ENCODE peak calls at places on chromosomes 13 and 19, in eight cellular contexts. One of them, this sample, is unnamed.

GRCh38 chr13:90868321-90868920 is 479.1 kb upstream of the MIR17HG start:
- DNase-seq in fibroblast of lung: peak; percentile 55
- DNase-seq in mesenchymal stem cell: peak; percentile 51
- DNase-seq in endodermal cell: no peak
- DNase-seq in SK-N-SH: no peak
- DNase-seq in IMR-90: peak; percentile 11
- DNase-seq in GM23248: peak; percentile 47
- DNase-seq in keratinocyte: no peak
- DNase-seq in this sample: peak; percentile 31

GRCh38 chr13:45847554-45848224 is 3.9 kb downstream of the SIAH3 start:
- DNase-seq in fibroblast of lung: no peak
- DNase-seq in GM23248: no peak
- DNase-seq in IMR-90: no peak
- DNase-seq in SK-N-SH: no peak
- DNase-seq in mesenchymal stem cell: peak; percentile 60
- DNase-seq in endodermal cell: peak; percentile 63
- DNase-seq in keratinocyte: no peak
- DNase-seq in this sample: no peak

GRCh38 chr19:10800488-10800887 is 35.5 kb downstream of the TMED1 start:
- DNase-seq in fibroblast of lung: no peak
- DNase-seq in endodermal cell: no peak
- DNase-seq in GM23248: no peak
- DNase-seq in IMR-90: peak; percentile 16
- DNase-seq in keratinocyte: no peak
- DNase-seq in mesenchymal stem cell: no peak
- DNase-seq in SK-N-SH: no peak
- DNase-seq in this sample: no peak

GRCh38 chr13:106967391-106967790 is 399.5 kb upstream of the ARGLU1 start:
- DNase-seq in endodermal cell: no peak
- DNase-seq in SK-N-SH: no peak
- DNase-seq in IMR-90: no peak
- DNase-seq in GM23248: no peak
- DNase-seq in keratinocyte: no peak
- DNase-seq in mesenchymal stem cell: no peak
- DNase-seq in fibroblast of lung: no peak
- DNase-seq in this sample: no peak

GRCh38 chr19:41701401-41702075 is 6.9 kb upstream of the CEACAM5 start:
- DNase-seq in mesenchymal stem cell: no peak
- DNase-seq in IMR-90: no peak
- DNase-seq in endodermal cell: peak; percentile 82
- DNase-seq in SK-N-SH: no peak
- DNase-seq in GM23248: peak; percentile 5
- DNase-seq in keratinocyte: no peak
- DNase-seq in fibroblast of lung: no peak
- DNase-seq in this sample: no peak

GRCh38 chr13:110229905-110230563 is 76.9 kb downstream of the COL4A1 start:
- DNase-seq in GM23248: no peak
- DNase-seq in fibroblast of lung: no peak
- DNase-seq in SK-N-SH: no peak
- DNase-seq in IMR-90: no peak
- DNase-seq in keratinocyte: no peak
- DNase-seq in endodermal cell: no peak
- DNase-seq in mesenchymal stem cell: no peak
- DNase-seq in this sample: no peak

GRCh38 chr13:44471686-44472085 is 98.1 kb downstream of the SERP2 start:
- DNase-seq in mesenchymal stem cell: peak; percentile 64
- DNase-seq in fibroblast of lung: peak; percentile 28
- DNase-seq in IMR-90: peak; percentile 58
- DNase-seq in SK-N-SH: no peak
- DNase-seq in GM23248: peak; percentile 59
- DNase-seq in endodermal cell: no peak
- DNase-seq in keratinocyte: no peak
- DNase-seq in this sample: no peak

GRCh38 chr13:43572601-43573360 is 214.0 kb downstream of the ENOX1 start:
- DNase-seq in endodermal cell: no peak
- DNase-seq in fibroblast of lung: no peak
- DNase-seq in mesenchymal stem cell: peak; percentile 58
- DNase-seq in keratinocyte: peak; percentile 45
- DNase-seq in SK-N-SH: no peak
- DNase-seq in IMR-90: peak; percentile 25
- DNase-seq in GM23248: peak; percentile 91
- DNase-seq in this sample: peak; percentile 29

GRCh38 chr13:22801402-22802003 is 379.3 kb upstream of the SGCG start:
- DNase-seq in IMR-90: peak; percentile 5
- DNase-seq in mesenchymal stem cell: peak; percentile 1
- DNase-seq in keratinocyte: no peak
- DNase-seq in endodermal cell: no peak
- DNase-seq in GM23248: peak; percentile 34
- DNase-seq in SK-N-SH: no peak
- DNase-seq in fibroblast of lung: peak; percentile 53
- DNase-seq in this sample: peak; percentile 38

GRCh38 chr19:7098701-7099596 is 29.4 kb downstream of the ZNF557 start:
- DNase-seq in keratinocyte: peak; percentile 25
- DNase-seq in SK-N-SH: peak; percentile 92
- DNase-seq in GM23248: peak; percentile 97
- DNase-seq in fibroblast of lung: peak; percentile 91
- DNase-seq in endodermal cell: peak; percentile 98
- DNase-seq in IMR-90: peak; percentile 87
- DNase-seq in mesenchymal stem cell: peak; percentile 93
- DNase-seq in this sample: peak; percentile 96

GRCh38 chr19:7101498-7102253 is 32.2 kb downstream of the ZNF557 start:
- DNase-seq in fibroblast of lung: no peak
- DNase-seq in SK-N-SH: no peak
- DNase-seq in IMR-90: no peak
- DNase-seq in mesenchymal stem cell: no peak
- DNase-seq in GM23248: no peak
- DNase-seq in endodermal cell: no peak
- DNase-seq in keratinocyte: no peak
- DNase-seq in this sample: no peak

GRCh38 chr19:7099597-7099921 is 30.1 kb downstream of the ZNF557 start:
- DNase-seq in SK-N-SH: no peak
- DNase-seq in fibroblast of lung: no peak
- DNase-seq in mesenchymal stem cell: no peak
- DNase-seq in GM23248: no peak
- DNase-seq in keratinocyte: no peak
- DNase-seq in endodermal cell: no peak
- DNase-seq in IMR-90: no peak
- DNase-seq in this sample: no peak

DNA sequence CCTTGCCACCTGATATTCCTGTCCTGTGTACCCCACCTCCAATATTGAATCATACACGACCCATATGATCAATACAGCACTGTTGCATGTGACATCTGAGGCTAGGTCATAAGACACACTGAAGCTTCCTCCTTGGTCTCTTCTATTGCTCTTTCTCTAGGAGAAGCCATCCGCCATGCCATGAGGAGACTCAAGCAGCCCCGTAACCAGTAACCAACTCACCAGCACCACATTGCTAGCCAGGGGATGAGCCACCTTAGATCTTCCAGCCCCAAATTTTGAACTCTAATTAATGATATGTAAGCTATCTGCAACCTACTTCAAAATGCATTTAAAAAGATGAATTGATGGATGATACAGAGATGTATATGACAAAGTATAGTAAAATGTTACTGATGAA is 28.6 kb downstream of the ZNF557 start:
- DNase-seq in endodermal cell: no peak
- DNase-seq in fibroblast of lung: no peak
- DNase-seq in GM23248: no peak
- DNase-seq in keratinocyte: no peak
- DNase-seq in SK-N-SH: no peak
- DNase-seq in mesenchymal stem cell: no peak
- DNase-seq in IMR-90: no peak
- DNase-seq in this sample: no peak
- H3K9ac ChIP-seq in endodermal cell: no peak overlapping the region
- H3K9ac ChIP-seq in fibroblast of lung: no peak overlapping the region
- H3K9ac ChIP-seq in GM23248: peak overlapping the region; percentile 82
- H3K9ac ChIP-seq in keratinocyte: peak overlapping the region; percentile 91
- H3K9ac ChIP-seq in SK-N-SH: peak overlapping the region; percentile 80
- H3K9ac ChIP-seq in mesenchymal stem cell: peak overlapping the region; percentile 93
- H3K9ac ChIP-seq in IMR-90: no peak overlapping the region
- H3K9ac ChIP-seq in this sample: peak overlapping the region; percentile 78

DNA sequence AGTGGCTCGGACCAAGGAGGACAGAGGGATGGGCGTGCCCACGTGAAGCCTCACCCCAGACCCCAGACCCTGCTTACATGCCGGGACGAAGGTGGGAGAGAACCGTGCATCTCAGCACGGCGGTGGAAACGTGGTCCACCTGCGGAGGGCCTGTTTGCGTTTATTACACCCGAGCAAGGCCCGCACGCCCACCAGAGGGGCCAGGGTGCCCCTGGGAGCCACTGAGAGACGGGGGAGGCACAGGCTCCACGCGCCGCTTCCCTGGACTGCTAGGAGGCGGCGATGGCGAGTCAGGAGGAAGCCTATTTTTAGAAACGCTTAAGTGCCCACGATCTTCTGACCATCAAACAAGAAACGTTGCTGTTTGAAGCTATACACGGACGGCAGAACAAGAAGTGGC is 80.7 kb downstream of the ATP11A start:
- DNase-seq in SK-N-SH: no peak
- DNase-seq in IMR-90: no peak
- DNase-seq in fibroblast of lung: no peak
- DNase-seq in GM23248: no peak
- DNase-seq in mesenchymal stem cell: no peak
- DNase-seq in endodermal cell: no peak
- DNase-seq in keratinocyte: no peak
- DNase-seq in this sample: no peak
- H3K9ac ChIP-seq in SK-N-SH: no peak overlapping the region
- H3K9ac ChIP-seq in IMR-90: no peak overlapping the region
- H3K9ac ChIP-seq in fibroblast of lung: no peak overlapping the region
- H3K9ac ChIP-seq in GM23248: no peak overlapping the region
- H3K9ac ChIP-seq in mesenchymal stem cell: no peak overlapping the region
- H3K9ac ChIP-seq in endodermal cell: no peak overlapping the region
- H3K9ac ChIP-seq in keratinocyte: no peak overlapping the region
- H3K9ac ChIP-seq in this sample: no peak overlapping the region

DNA sequence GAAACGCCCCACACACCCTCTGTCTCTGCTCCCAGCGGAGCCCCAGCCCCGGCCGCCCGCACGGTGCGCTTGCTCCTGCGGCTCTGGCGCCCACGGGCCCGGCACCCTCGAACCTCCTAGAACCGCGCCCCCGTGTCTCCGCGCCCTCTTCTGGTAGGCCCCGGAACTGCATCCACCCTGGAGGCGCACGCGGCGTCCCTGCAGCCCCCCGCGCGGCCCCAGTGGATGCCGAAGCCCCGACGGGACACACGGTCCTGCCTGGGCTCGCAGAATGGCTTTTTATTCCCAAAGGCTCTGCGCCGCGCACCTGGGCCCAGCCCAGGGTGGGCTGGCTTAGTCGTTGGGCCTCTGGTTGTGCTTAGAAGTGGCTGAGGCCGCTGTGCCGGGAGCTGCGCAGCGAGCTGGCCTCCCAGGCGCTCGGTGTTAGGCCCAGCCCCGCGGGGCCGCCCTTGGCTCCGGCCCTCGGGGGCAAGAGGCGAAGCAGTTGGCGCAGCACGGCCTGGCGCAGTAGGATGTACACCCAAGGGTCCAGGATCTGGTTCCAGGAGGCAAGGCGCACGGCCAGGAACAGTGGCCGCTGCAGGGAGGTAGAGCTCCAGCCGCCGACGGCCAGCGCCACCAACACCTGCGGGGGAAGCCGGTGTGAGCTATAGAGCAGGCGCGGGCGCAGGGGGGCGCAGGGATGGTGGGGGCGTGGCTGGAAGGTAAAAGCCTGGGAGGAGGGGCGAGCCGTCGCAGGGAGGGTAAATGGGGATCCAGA is 2.8 kb downstream of the PTGER1 start:
- DNase-seq in fibroblast of lung: peak; percentile 33
- DNase-seq in SK-N-SH: peak; percentile 96
- DNase-seq in mesenchymal stem cell: peak; percentile 66
- DNase-seq in endodermal cell: peak; percentile 95
- DNase-seq in keratinocyte: no peak
- DNase-seq in IMR-90: peak; percentile 18
- DNase-seq in GM23248: peak; percentile 78
- DNase-seq in this sample: peak; percentile 88
- H3K9ac ChIP-seq in fibroblast of lung: no peak overlapping the region
- H3K9ac ChIP-seq in SK-N-SH: no peak overlapping the region
- H3K9ac ChIP-seq in mesenchymal stem cell: no peak overlapping the region
- H3K9ac ChIP-seq in endodermal cell: no peak overlapping the region
- H3K9ac ChIP-seq in keratinocyte: no peak overlapping the region
- H3K9ac ChIP-seq in IMR-90: no peak overlapping the region
- H3K9ac ChIP-seq in GM23248: no peak overlapping the region
- H3K9ac ChIP-seq in this sample: no peak overlapping the region

DNA sequence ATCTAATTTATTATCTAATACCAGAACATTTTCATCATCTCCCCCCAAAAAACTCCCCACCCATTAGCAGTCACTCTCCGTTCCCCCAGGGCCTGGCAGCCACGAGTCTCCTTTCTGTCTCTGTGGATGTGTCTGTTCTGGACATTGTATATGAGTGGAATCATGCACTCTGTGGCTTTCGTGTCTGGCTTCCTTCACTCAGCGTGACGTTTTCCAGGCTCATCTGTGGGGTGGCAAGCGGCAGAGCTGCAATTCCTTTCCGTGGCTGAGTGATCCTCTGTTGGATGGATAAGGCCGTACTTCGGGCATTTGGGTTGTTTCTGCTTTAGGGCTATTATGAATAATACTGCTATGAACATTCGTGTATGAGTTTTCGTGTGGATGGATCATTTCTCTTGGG is 3.1 kb downstream of the AP2S1 start:
- DNase-seq in GM23248: no peak
- DNase-seq in SK-N-SH: no peak
- DNase-seq in endodermal cell: no peak
- DNase-seq in IMR-90: no peak
- DNase-seq in keratinocyte: no peak
- DNase-seq in fibroblast of lung: no peak
- DNase-seq in mesenchymal stem cell: peak; percentile 91
- DNase-seq in this sample: no peak
- H3K9ac ChIP-seq in GM23248: no peak overlapping the region
- H3K9ac ChIP-seq in SK-N-SH: no peak overlapping the region
- H3K9ac ChIP-seq in endodermal cell: no peak overlapping the region
- H3K9ac ChIP-seq in IMR-90: no peak overlapping the region
- H3K9ac ChIP-seq in keratinocyte: no peak overlapping the region
- H3K9ac ChIP-seq in fibroblast of lung: no peak overlapping the region
- H3K9ac ChIP-seq in mesenchymal stem cell: no peak overlapping the region
- H3K9ac ChIP-seq in this sample: no peak overlapping the region

DNA sequence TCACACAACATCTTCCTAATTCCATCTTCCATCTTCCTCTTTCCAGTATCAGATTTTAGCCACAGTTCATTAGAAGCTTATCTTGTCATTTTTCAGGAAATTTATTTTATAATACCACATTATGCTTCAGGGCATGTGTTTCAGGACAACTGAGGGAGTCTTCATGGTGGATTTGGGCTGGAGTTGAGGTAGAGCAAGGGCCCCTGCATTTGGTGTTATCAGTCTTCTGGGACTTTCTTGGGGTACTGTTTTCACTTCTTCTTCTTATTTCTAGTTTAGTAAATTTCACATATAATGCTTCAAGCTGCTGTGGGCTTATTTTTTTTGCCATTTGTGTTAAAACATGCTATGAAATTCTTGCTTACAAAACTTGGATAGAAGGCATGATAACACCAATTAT is 188.7 kb downstream of the LHFPL6 start:
- DNase-seq in endodermal cell: no peak
- DNase-seq in IMR-90: no peak
- DNase-seq in SK-N-SH: no peak
- DNase-seq in keratinocyte: no peak
- DNase-seq in fibroblast of lung: no peak
- DNase-seq in mesenchymal stem cell: no peak
- DNase-seq in GM23248: no peak
- DNase-seq in this sample: no peak
- H3K9ac ChIP-seq in endodermal cell: no peak overlapping the region
- H3K9ac ChIP-seq in IMR-90: no peak overlapping the region
- H3K9ac ChIP-seq in SK-N-SH: no peak overlapping the region
- H3K9ac ChIP-seq in keratinocyte: no peak overlapping the region
- H3K9ac ChIP-seq in fibroblast of lung: no peak overlapping the region
- H3K9ac ChIP-seq in mesenchymal stem cell: peak overlapping the region; percentile 56
- H3K9ac ChIP-seq in GM23248: no peak overlapping the region
- H3K9ac ChIP-seq in this sample: no peak overlapping the region

GRCh38 chr19:31355330-31356289 is 6.4 kb upstream of the TSHZ3 start:
- DNase-seq in fibroblast of lung: no peak
- DNase-seq in mesenchymal stem cell: peak; percentile 73
- DNase-seq in SK-N-SH: peak; percentile 16
- DNase-seq in endodermal cell: peak; percentile 80
- DNase-seq in GM23248: no peak
- DNase-seq in keratinocyte: no peak
- DNase-seq in IMR-90: no peak
- DNase-seq in this sample: peak; percentile 67
- H3K9ac ChIP-seq in fibroblast of lung: no peak overlapping the region
- H3K9ac ChIP-seq in mesenchymal stem cell: no peak overlapping the region
- H3K9ac ChIP-seq in SK-N-SH: no peak overlapping the region
- H3K9ac ChIP-seq in endodermal cell: no peak overlapping the region
- H3K9ac ChIP-seq in GM23248: no peak overlapping the region
- H3K9ac ChIP-seq in keratinocyte: no peak overlapping the region
- H3K9ac ChIP-seq in IMR-90: no peak overlapping the region
- H3K9ac ChIP-seq in this sample: no peak overlapping the region

This sample was measured in neural progenitor cell.